ENCODE peak calls at places on chromosome 5, in seven cellular contexts. One of them, this sample, is unnamed.

GRCh38 chr5:96245401-96246091 is 187.5 kb downstream of the PCSK1 start:
- DNase-seq in transverse colon: no peak
- DNase-seq in uterus: no peak
- DNase-seq in aorta: no peak
- DNase-seq in neuronal stem cell: no peak
- DNase-seq in CD8-positive, alpha-beta T cell: no peak
- DNase-seq in A549: no peak
- DNase-seq in this sample: no peak

GRCh38 chr5:133052317-133053175 is 733 bp downstream of the HSPA4 start:
- DNase-seq in CD8-positive, alpha-beta T cell: peak; percentile 28
- DNase-seq in aorta: peak; percentile 90
- DNase-seq in A549: peak; percentile 65
- DNase-seq in neuronal stem cell: no peak
- DNase-seq in transverse colon: peak; percentile 80
- DNase-seq in uterus: peak; percentile 52
- DNase-seq in this sample: peak; percentile 86

GRCh38 chr5:40033411-40033810 is 608.6 kb upstream of the DAB2 start:
- DNase-seq in uterus: no peak
- DNase-seq in CD8-positive, alpha-beta T cell: peak; percentile 15
- DNase-seq in neuronal stem cell: no peak
- DNase-seq in transverse colon: peak; percentile 13
- DNase-seq in A549: no peak
- DNase-seq in aorta: no peak
- DNase-seq in this sample: no peak

GRCh38 chr5:174386846-174387245 is 337.5 kb upstream of the MSX2 start:
- DNase-seq in aorta: no peak
- DNase-seq in A549: no peak
- DNase-seq in neuronal stem cell: no peak
- DNase-seq in uterus: no peak
- DNase-seq in CD8-positive, alpha-beta T cell: no peak
- DNase-seq in transverse colon: no peak
- DNase-seq in this sample: no peak

GRCh38 chr5:87401626-87402025 is 11.1 kb downstream of the CCNH start:
- DNase-seq in CD8-positive, alpha-beta T cell: no peak
- DNase-seq in aorta: no peak
- DNase-seq in uterus: no peak
- DNase-seq in neuronal stem cell: no peak
- DNase-seq in transverse colon: no peak
- DNase-seq in A549: no peak
- DNase-seq in this sample: no peak

GRCh38 chr5:34587355-34588241 is 68.5 kb upstream of the RAI14 start:
- DNase-seq in uterus: no peak
- DNase-seq in A549: peak; percentile 60
- DNase-seq in CD8-positive, alpha-beta T cell: no peak
- DNase-seq in aorta: no peak
- DNase-seq in transverse colon: no peak
- DNase-seq in neuronal stem cell: no peak
- DNase-seq in this sample: no peak

GRCh38 chr5:9207820-9208418 is 338.0 kb downstream of the SEMA5A start:
- DNase-seq in CD8-positive, alpha-beta T cell: no peak
- DNase-seq in transverse colon: no peak
- DNase-seq in aorta: no peak
- DNase-seq in neuronal stem cell: no peak
- DNase-seq in A549: peak; percentile 25
- DNase-seq in uterus: no peak
- DNase-seq in this sample: no peak

GRCh38 chr5:142602720-142603245 is 83.1 kb downstream of the FGF1 start:
- DNase-seq in aorta: no peak
- DNase-seq in CD8-positive, alpha-beta T cell: no peak
- DNase-seq in uterus: no peak
- DNase-seq in A549: no peak
- DNase-seq in neuronal stem cell: no peak
- DNase-seq in transverse colon: no peak
- DNase-seq in this sample: no peak

GRCh38 chr5:169876376-169876775 is 103.9 kb downstream of the INSYN2B start:
- DNase-seq in CD8-positive, alpha-beta T cell: no peak
- DNase-seq in uterus: no peak
- DNase-seq in neuronal stem cell: no peak
- DNase-seq in A549: no peak
- DNase-seq in aorta: no peak
- DNase-seq in transverse colon: no peak
- DNase-seq in this sample: no peak

GRCh38 chr5:139882961-139883539 is 87.4 kb downstream of the PSD2 start:
- DNase-seq in A549: no peak
- DNase-seq in uterus: no peak
- DNase-seq in aorta: peak; percentile 55
- DNase-seq in neuronal stem cell: no peak
- DNase-seq in CD8-positive, alpha-beta T cell: no peak
- DNase-seq in transverse colon: no peak
- DNase-seq in this sample: no peak

GRCh38 chr5:40410939-40411635 is 268.6 kb upstream of the PTGER4 start:
- DNase-seq in aorta: no peak
- DNase-seq in CD8-positive, alpha-beta T cell: no peak
- DNase-seq in A549: no peak
- DNase-seq in uterus: no peak
- DNase-seq in neuronal stem cell: no peak
- DNase-seq in transverse colon: no peak
- DNase-seq in this sample: peak; percentile 22

GRCh38 chr5:91283326-91283725 is 99.8 kb downstream of the ARRDC3 start:
- DNase-seq in uterus: no peak
- DNase-seq in A549: no peak
- DNase-seq in neuronal stem cell: no peak
- DNase-seq in CD8-positive, alpha-beta T cell: no peak
- DNase-seq in aorta: no peak
- DNase-seq in transverse colon: no peak
- DNase-seq in this sample: no peak

GRCh38 chr5:6837519-6838110 is 124.4 kb downstream of the TENT4A start:
- DNase-seq in CD8-positive, alpha-beta T cell: no peak
- DNase-seq in aorta: no peak
- DNase-seq in uterus: no peak
- DNase-seq in A549: peak; percentile 10
- DNase-seq in transverse colon: peak; percentile 16
- DNase-seq in neuronal stem cell: no peak
- DNase-seq in this sample: no peak

GRCh38 chr5:151570512-151571269 is 20.4 kb downstream of the FAT2 start:
- DNase-seq in uterus: no peak
- DNase-seq in neuronal stem cell: no peak
- DNase-seq in A549: no peak
- DNase-seq in CD8-positive, alpha-beta T cell: no peak
- DNase-seq in aorta: no peak
- DNase-seq in transverse colon: no peak
- DNase-seq in this sample: no peak

GRCh38 chr5:132979367-132979935 is 16.0 kb upstream of the AFF4 start:
- DNase-seq in CD8-positive, alpha-beta T cell: no peak
- DNase-seq in uterus: no peak
- DNase-seq in aorta: no peak
- DNase-seq in neuronal stem cell: no peak
- DNase-seq in A549: no peak
- DNase-seq in transverse colon: no peak
- DNase-seq in this sample: no peak

GRCh38 chr5:106454651-106455415 is 1215.9 kb downstream of the EFNA5 start:
- DNase-seq in CD8-positive, alpha-beta T cell: no peak
- DNase-seq in uterus: no peak
- DNase-seq in aorta: no peak
- DNase-seq in A549: no peak
- DNase-seq in transverse colon: no peak
- DNase-seq in neuronal stem cell: peak; percentile 59
- DNase-seq in this sample: no peak

GRCh38 chr5:169804861-169805260 is 167.8 kb downstream of the DOCK2 start:
- DNase-seq in transverse colon: no peak
- DNase-seq in aorta: no peak
- DNase-seq in A549: no peak
- DNase-seq in CD8-positive, alpha-beta T cell: no peak
- DNase-seq in uterus: no peak
- DNase-seq in neuronal stem cell: no peak
- DNase-seq in this sample: no peak

GRCh38 chr5:36739751-36740221 is 133.4 kb downstream of the SLC1A3 start:
- DNase-seq in transverse colon: peak; percentile 86
- DNase-seq in A549: peak; percentile 47
- DNase-seq in aorta: no peak
- DNase-seq in uterus: no peak
- DNase-seq in CD8-positive, alpha-beta T cell: peak; percentile 71
- DNase-seq in neuronal stem cell: peak; percentile 73
- DNase-seq in this sample: peak; percentile 48

GRCh38 chr5:88108490-88109279 is 160.0 kb downstream of the TMEM161B start:
- DNase-seq in CD8-positive, alpha-beta T cell: no peak
- DNase-seq in transverse colon: no peak
- DNase-seq in aorta: no peak
- DNase-seq in uterus: no peak
- DNase-seq in A549: no peak
- DNase-seq in neuronal stem cell: no peak
- DNase-seq in this sample: no peak

GRCh38 chr5:73435640-73436534 is 12.7 kb downstream of the FOXD1 start:
- DNase-seq in transverse colon: no peak
- DNase-seq in uterus: no peak
- DNase-seq in aorta: no peak
- DNase-seq in CD8-positive, alpha-beta T cell: no peak
- DNase-seq in A549: no peak
- DNase-seq in neuronal stem cell: no peak
- DNase-seq in this sample: no peak

GRCh38 chr5:10663531-10664183 is 97.4 kb downstream of the DAP start:
- DNase-seq in neuronal stem cell: no peak
- DNase-seq in A549: peak; percentile 47
- DNase-seq in aorta: no peak
- DNase-seq in transverse colon: no peak
- DNase-seq in uterus: peak; percentile 39
- DNase-seq in CD8-positive, alpha-beta T cell: no peak
- DNase-seq in this sample: no peak

GRCh38 chr5:173452098-173452497 is 123.9 kb upstream of the STC2 start:
- DNase-seq in transverse colon: no peak
- DNase-seq in CD8-positive, alpha-beta T cell: no peak
- DNase-seq in aorta: no peak
- DNase-seq in neuronal stem cell: no peak
- DNase-seq in A549: no peak
- DNase-seq in uterus: no peak
- DNase-seq in this sample: peak; percentile 63

GRCh38 chr5:5181650-5182324 is 41.7 kb downstream of the ADAMTS16 start:
- DNase-seq in uterus: no peak
- DNase-seq in aorta: no peak
- DNase-seq in CD8-positive, alpha-beta T cell: no peak
- DNase-seq in A549: no peak
- DNase-seq in neuronal stem cell: no peak
- DNase-seq in transverse colon: no peak
- DNase-seq in this sample: no peak

DNA sequence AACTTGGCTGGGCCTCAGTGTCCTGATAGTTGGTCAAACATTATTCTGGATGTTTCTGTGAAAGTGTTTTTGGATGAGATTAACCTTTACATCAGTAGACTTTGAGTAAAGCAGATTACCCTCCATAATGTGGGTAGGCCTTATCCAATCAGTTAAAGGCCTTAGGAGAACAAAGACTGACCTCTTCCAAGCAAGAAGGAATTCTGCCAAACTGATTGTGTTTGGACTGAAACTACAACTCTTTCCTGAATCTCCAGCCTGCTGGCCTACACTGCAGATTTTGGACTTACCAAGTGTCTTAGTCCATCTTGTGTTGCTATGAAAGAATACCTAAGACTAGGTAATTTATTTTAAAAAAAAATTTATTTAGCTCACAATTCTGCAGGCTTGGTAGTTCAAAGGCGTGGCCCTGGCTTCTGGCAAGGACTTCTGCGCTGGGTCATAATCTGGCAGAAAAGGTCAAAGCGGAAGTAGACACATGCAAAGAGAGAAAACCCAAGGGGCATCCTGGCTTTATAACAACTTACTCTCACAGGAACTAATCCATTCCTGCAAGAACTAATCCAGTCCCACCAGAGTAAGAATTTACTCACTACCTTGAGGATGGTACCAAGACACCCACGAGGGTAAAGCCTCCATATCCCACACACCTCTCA is 8.6 kb upstream of the ARHGEF37 start:
- DNase-seq in neuronal stem cell: no peak
- DNase-seq in uterus: no peak
- DNase-seq in transverse colon: no peak
- DNase-seq in aorta: no peak
- DNase-seq in A549: no peak
- DNase-seq in CD8-positive, alpha-beta T cell: no peak
- DNase-seq in this sample: no peak
- H3K4me3 ChIP-seq in neuronal stem cell: no peak overlapping the region
- H3K4me3 ChIP-seq in uterus: no peak overlapping the region
- H3K4me3 ChIP-seq in transverse colon: no peak overlapping the region
- H3K4me3 ChIP-seq in aorta: no peak overlapping the region
- H3K4me3 ChIP-seq in A549: no peak overlapping the region
- H3K4me3 ChIP-seq in CD8-positive, alpha-beta T cell: no peak overlapping the region
- H3K4me3 ChIP-seq in this sample: no peak overlapping the region

DNA sequence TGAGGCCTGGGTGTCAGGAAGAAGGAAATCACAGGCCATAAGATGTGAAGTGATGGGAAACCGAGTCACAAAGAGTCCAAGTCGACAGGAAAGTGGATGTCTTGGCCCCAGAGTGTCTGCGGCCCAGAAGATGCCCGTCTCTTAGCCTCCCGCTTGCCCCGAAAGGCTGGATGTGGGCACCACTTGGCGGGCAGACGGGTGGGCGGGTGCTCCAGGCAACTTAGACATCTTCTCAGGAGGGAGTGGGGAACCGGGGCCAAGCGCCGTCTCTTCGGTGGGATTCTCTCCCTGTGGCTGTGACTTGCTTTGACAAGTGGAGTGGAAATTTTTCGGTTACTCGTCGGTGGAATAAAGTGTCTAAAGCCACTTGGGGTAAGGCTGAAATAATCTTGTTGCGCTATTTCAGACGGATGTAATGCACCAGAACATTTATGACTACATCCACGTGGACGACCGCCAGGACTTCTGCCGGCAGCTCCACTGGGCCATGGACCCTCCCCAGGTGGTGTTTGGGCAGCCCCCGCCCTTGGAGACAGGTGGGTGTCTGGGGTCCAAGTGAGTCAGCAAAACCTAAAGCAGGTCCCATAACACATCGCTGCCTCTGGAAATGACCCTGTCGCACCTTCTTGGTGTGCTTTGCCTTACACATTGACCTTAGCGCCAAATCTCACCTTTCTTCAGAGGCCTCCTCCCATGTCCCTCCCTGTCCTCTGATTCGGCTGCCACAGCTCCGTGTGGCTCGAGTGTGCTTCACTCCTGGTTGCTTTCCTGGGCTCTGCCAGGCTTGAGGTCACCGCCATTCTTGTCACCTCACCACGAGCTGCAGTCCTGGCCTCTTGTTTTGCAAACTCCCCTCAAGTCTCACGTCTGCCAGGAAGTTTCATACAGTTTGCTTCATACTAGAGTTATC is 20.4 kb upstream of the EXOC3 start:
- DNase-seq in uterus: no peak
- DNase-seq in CD8-positive, alpha-beta T cell: no peak
- DNase-seq in A549: no peak
- DNase-seq in transverse colon: no peak
- DNase-seq in neuronal stem cell: no peak
- DNase-seq in aorta: peak; percentile 53
- DNase-seq in this sample: no peak
- H3K27ac ChIP-seq in uterus: no peak overlapping the region
- H3K27ac ChIP-seq in CD8-positive, alpha-beta T cell: no peak overlapping the region
- H3K27ac ChIP-seq in A549: no peak overlapping the region
- H3K27ac ChIP-seq in transverse colon: no peak overlapping the region
- H3K27ac ChIP-seq in neuronal stem cell: no peak overlapping the region
- H3K27ac ChIP-seq in aorta: no peak overlapping the region
- H3K27ac ChIP-seq in this sample: no peak overlapping the region

GRCh38 chr5:171306785-171307591 is 2.1 kb upstream of the TLX3 start:
- DNase-seq in neuronal stem cell: no peak
- DNase-seq in aorta: no peak
- DNase-seq in transverse colon: no peak
- DNase-seq in uterus: no peak
- DNase-seq in CD8-positive, alpha-beta T cell: no peak
- DNase-seq in A549: no peak
- DNase-seq in this sample: peak; percentile 18
- H3K4me3 ChIP-seq in neuronal stem cell: no peak overlapping the region
- H3K4me3 ChIP-seq in aorta: no peak overlapping the region
- H3K4me3 ChIP-seq in transverse colon: no peak overlapping the region
- H3K4me3 ChIP-seq in uterus: no peak overlapping the region
- H3K4me3 ChIP-seq in CD8-positive, alpha-beta T cell: no peak overlapping the region
- H3K4me3 ChIP-seq in A549: no peak overlapping the region
- H3K4me3 ChIP-seq in this sample: no peak overlapping the region

GRCh38 chr5:56552612-56553268 is 262.6 kb upstream of the MAP3K1 start:
- DNase-seq in A549: no peak
- DNase-seq in CD8-positive, alpha-beta T cell: no peak
- DNase-seq in uterus: no peak
- DNase-seq in neuronal stem cell: no peak
- DNase-seq in transverse colon: no peak
- DNase-seq in aorta: no peak
- DNase-seq in this sample: no peak
- H3K27ac ChIP-seq in A549: no peak overlapping the region
- H3K27ac ChIP-seq in CD8-positive, alpha-beta T cell: no peak overlapping the region
- H3K27ac ChIP-seq in uterus: peak overlapping the region; percentile 43
- H3K27ac ChIP-seq in neuronal stem cell: no peak overlapping the region
- H3K27ac ChIP-seq in transverse colon: no peak overlapping the region
- H3K27ac ChIP-seq in aorta: peak overlapping the region; percentile 6
- H3K27ac ChIP-seq in this sample: no peak overlapping the region